ENCODE peak calls at places on chromosomes 5 and 9, in eight cellular contexts. L is fibroblast of mammary gland, Q is cardiac muscle cell, H is A549, K is mucosa of descending colon, G is heart right ventricle, B is H7, F is K562. W is an unnamed sample.

GRCh38 chr9:16653491-16654407 is 216.7 kb downstream of the BNC2 start:
- DNase-seq in G (peak), B (no peak), H (no peak), F (no peak), Q (peak), L (no peak), K (no peak), W (no peak)

GRCh38 chr5:149666212-149666852 is 63.8 kb upstream of the PPARGC1B start:
- DNase-seq in Q (no peak), B (no peak), H (no peak), L (peak), K (no peak), F (peak), G (no peak), W (peak)

GRCh38 chr9:15824310-15824709 is 271.5 kb downstream of the CCDC171 start:
- DNase-seq in L (peak), F (no peak), H (peak), K (no peak), G (no peak), Q (peak), B (peak), W (no peak)

GRCh38 chr9:16058131-16058549 is 505.3 kb downstream of the CCDC171 start:
- DNase-seq in Q (no peak), K (no peak), F (no peak), H (no peak), B (peak), L (peak), G (no peak), W (peak)

GRCh38 chr5:55223219-55223987 is 3.7 kb downstream of the MCIDAS start:
- DNase-seq in H (no peak), G (no peak), K (no peak), L (no peak), Q (peak), F (no peak), B (peak), W (no peak)

GRCh38 chr5:21685536-21685935 is 1167.6 kb downstream of the CDH12 start:
- DNase-seq in H (no peak), F (no peak), G (no peak), Q (no peak), B (no peak), K (no peak), L (peak), W (no peak)

GRCh38 chr5:170880084-170880483 is 18.3 kb downstream of the RANBP17 start:
- DNase-seq in Q (no peak), L (peak), K (no peak), F (no peak), H (no peak), G (no peak), B (no peak), W (no peak)

GRCh38 chr9:693460-694390 is 147.8 kb upstream of the DMRT1 start:
- DNase-seq in K (peak), L (peak), H (no peak), F (no peak), Q (no peak), B (no peak), G (peak), W (peak)

GRCh38 chr9:5430912-5431311 is 6.8 kb downstream of the PLGRKT start:
- DNase-seq in F (no peak), L (no peak), Q (no peak), H (no peak), B (no peak), G (no peak), K (no peak), W (no peak)

GRCh38 chr9:110303136-110303535 is 34.5 kb downstream of the TXNDC8 start:
- DNase-seq in Q (no peak), K (no peak), L (peak), H (no peak), F (no peak), G (no peak), B (no peak), W (peak)

GRCh38 chr5:10307206-10308148 is at the start of gene CMBL:
- DNase-seq in Q (peak), L (peak), B (peak), K (peak), F (peak), G (peak), H (peak), W (peak)

GRCh38 chr5:109239501-109239900 is 170.3 kb downstream of the PJA2 start:
- DNase-seq in Q (peak), G (no peak), F (no peak), B (no peak), L (no peak), H (no peak), K (no peak), W (peak)

GRCh38 chr5:172953776-172954189 is 5.4 kb upstream of the RPL26L1 start:
- DNase-seq in Q (no peak), H (peak), K (no peak), G (no peak), F (no peak), L (peak), B (peak), W (peak)

GRCh38 chr9:111064160-111064733 is 26.0 kb upstream of the LPAR1 start:
- DNase-seq in L (no peak), K (no peak), F (no peak), B (no peak), G (no peak), Q (no peak), H (no peak), W (no peak)

GRCh38 chr5:72662936-72663335 is 153.5 kb upstream of the TNPO1 start:
- DNase-seq in L (no peak), B (peak), F (no peak), G (no peak), H (no peak), Q (no peak), K (no peak), W (no peak)

GRCh38 chr5:10602031-10602806 is 38.3 kb downstream of the ANKRD33B start:
- DNase-seq in H (no peak), L (no peak), G (peak), F (peak), B (no peak), K (no peak), Q (no peak), W (no peak)

GRCh38 chr5:62578540-62578939 is at the start of gene LRRC70:
- DNase-seq in G (peak), F (no peak), B (no peak), L (peak), H (peak), K (no peak), Q (no peak), W (no peak)

GRCh38 chr5:124628721-124629596 is 117.5 kb downstream of the ZNF608 start:
- DNase-seq in Q (peak), B (no peak), L (peak), K (no peak), F (peak), H (peak), G (no peak), W (peak)

GRCh38 chr9:14515564-14516198 is 177.6 kb downstream of the ZDHHC21 start:
- DNase-seq in F (no peak), H (no peak), K (no peak), G (no peak), B (peak), Q (no peak), L (peak), W (no peak)

GRCh38 chr9:115263731-115264130 is 145.8 kb upstream of the TNC start:
- DNase-seq in Q (no peak), B (no peak), F (no peak), K (no peak), L (peak), H (no peak), G (no peak), W (peak)

GRCh38 chr9:98378206-98379193 is 123.1 kb upstream of the TBC1D2 start:
- DNase-seq in L (peak), Q (no peak), H (no peak), F (peak), G (no peak), K (no peak), B (no peak), W (no peak)

GRCh38 chr5:175517824-175518450 is 39.6 kb downstream of the SFXN1 start:
- DNase-seq in L (peak), K (no peak), B (no peak), Q (no peak), F (peak), G (no peak), H (no peak), W (no peak)

GRCh38 chr9:113677569-113677968 is 198.5 kb upstream of the ZNF618 start:
- DNase-seq in L (no peak), G (no peak), Q (no peak), F (no peak), B (no peak), H (no peak), K (no peak), W (no peak)

GRCh38 chr9:113687107-113687679 is 188.9 kb upstream of the ZNF618 start:
- DNase-seq in K (no peak), H (no peak), L (no peak), Q (no peak), F (no peak), B (no peak), G (no peak), W (no peak)

GRCh38 chr9:113678119-113678861 is 197.8 kb upstream of the ZNF618 start:
- DNase-seq in Q (no peak), G (no peak), K (peak), H (no peak), B (no peak), L (no peak), F (no peak), W (no peak)

GRCh38 chr9:113678874-113679273 is 197.2 kb upstream of the ZNF618 start:
- DNase-seq in H (no peak), B (no peak), G (no peak), L (no peak), K (no peak), Q (no peak), F (no peak), W (no peak)

GRCh38 chr9:113682297-113682771 is 193.8 kb upstream of the ZNF618 start:
- DNase-seq in F (peak), K (peak), Q (peak), L (peak), G (peak), H (peak), B (peak), W (peak)
- H3K4me3 ChIP-seq in F (no peak), K (no peak), Q (no peak), L (no peak), G (no peak), H (no peak), B (no peak), W (no peak)

DNA sequence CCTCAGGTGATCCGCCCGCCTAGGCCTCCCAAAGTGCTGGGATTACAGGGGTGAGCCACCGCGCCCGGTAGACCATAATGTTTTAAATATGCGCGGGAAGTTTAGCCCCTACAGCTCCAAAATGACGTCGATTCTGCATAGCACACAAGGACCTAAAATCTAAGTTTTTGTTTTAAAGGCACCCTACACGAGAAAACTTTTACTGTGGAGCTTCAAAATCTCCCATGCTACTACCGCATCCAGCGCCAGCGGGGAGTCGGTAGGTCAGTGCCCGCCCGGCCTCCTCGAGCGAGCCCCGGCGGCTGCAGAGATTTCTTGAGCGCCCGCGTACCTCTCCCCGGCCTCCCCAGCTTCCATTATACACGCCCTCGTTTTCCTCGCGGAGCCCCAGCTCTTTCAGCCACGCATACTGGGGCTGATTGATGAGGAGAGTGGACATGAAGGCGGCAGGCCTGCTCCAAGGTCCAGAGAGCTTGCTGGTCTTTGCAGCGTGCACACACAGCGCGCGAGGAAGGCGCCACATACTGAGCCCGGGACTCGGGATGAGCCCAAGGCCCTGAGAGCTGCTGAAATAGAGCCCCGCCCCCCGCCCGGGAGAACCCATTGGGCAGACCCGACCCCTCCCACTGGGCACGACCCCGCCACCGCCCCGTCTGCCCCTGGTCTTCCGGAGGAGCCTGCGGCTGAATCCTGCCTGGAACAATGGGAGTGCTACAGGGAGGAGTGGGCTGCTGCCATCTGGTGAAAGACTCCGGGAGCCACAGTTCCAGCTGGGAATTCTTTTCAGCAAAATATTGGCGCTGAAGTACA is at the start of gene ALDH7A1:
- DNase-seq in B (peak), F (peak), G (peak), Q (peak), H (peak), K (peak), L (peak), W (peak)
- H3K4me3 ChIP-seq in B (peak), F (no peak), G (peak), Q (peak), H (peak), K (peak), L (peak), W (peak)

DNA sequence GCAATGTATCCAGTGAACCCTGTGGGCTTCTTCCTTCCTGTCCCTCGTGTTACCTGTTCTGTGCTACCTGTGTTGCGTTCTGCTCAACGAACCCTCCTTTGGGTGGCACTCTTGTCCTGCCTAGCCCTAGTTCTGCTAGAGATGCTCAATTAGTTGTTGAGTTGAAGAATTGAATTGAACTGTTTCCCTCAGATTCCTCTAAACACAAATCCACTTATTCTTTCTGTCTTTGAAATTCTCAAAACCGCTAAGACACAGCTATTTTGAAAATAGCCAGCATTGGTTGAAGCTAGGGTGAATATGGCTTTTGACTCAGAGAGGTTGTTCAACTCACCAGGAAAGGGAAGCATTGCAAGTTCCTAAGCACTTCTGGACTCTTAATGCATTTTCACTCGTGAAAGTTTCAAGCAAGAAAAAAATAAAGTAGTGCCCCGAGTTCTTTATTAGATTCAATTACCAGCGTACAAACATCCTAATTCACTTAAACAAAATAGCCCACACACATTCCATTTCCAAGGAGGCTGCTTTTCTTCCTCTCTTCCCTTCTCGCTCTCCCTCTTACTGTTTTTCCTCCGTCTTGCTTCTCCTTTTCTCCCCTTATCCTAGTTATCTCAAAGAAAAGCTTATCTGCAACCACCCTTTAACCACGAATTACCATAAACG is 648 bp upstream of the ITGA1 start:
- DNase-seq in F (no peak), L (peak), Q (no peak), H (peak), G (no peak), B (peak), K (peak), W (no peak)
- H3K4me3 ChIP-seq in F (no peak), L (peak), Q (peak), H (peak), G (peak), B (peak), K (peak), W (peak)

GRCh38 chr9:7206221-7206758 is 448.5 kb downstream of the KDM4C start:
- DNase-seq in K (no peak), G (no peak), L (no peak), F (no peak), Q (no peak), H (no peak), B (no peak), W (no peak)

GRCh38 chr9:7209990-7210389 is 452.2 kb downstream of the KDM4C start:
- DNase-seq in K (no peak), G (no peak), H (no peak), L (no peak), B (no peak), F (no peak), Q (no peak), W (no peak)

GRCh38 chr9:7210854-7211637 is 453.3 kb downstream of the KDM4C start:
- DNase-seq in Q (peak), B (no peak), F (no peak), G (no peak), H (no peak), K (no peak), L (no peak), W (no peak)

GRCh38 chr9:7209051-7209450 is 451.3 kb downstream of the KDM4C start:
- DNase-seq in K (no peak), G (no peak), H (no peak), B (no peak), Q (no peak), F (no peak), L (no peak), W (no peak)

GRCh38 chr9:7205806-7206205 is 448.0 kb downstream of the KDM4C start:
- DNase-seq in H (no peak), F (no peak), B (no peak), L (no peak), Q (peak), K (no peak), G (no peak), W (no peak)
- H3K4me3 ChIP-seq in H (no peak), F (no peak), B (no peak), L (no peak), Q (no peak), K (no peak), G (no peak), W (no peak)

DNA sequence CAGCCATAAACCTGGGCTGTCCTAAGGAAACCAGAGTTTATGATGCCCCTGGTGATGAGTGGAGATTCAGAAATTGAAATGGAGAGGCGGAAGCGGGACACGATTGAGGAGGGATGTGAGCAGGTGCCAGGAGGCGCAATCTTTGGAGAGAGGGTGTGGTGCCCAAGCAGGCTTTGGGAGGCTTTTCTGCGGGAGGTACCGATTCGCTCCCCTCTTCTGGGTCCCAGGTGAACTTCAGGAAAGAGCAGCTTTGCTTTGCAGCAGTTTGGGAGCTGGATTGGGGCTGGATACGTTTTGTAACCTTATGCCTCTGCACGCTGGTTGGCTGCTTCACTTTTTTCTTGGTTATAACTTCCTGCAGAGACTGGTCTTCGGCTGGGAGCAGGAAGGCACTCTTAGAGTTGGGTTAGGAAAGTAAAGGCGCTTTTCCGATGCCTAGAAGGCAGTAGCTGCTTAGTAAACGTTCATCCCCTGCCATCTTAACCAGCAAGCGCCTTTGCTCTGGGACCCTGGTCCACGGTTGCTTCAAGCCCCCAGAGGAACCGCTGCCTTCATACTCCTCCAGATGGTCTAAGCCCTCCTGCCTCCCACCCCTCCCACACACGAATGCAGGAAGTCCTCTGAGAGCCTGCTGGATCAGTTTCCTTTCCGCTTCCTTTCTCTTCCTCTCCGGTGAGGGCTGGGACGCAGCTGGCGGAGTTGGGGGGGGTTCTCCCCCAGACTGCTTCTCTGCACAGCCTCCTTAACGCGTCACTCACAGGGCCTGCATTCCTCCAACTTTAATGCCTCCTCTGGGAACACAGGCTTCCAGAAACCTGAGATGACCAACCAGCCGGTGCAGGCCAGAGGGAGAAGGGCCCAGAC is 15.2 kb upstream of the NEK6 start:
- DNase-seq in B (peak), K (peak), L (peak), G (peak), H (no peak), Q (peak), F (no peak), W (no peak)
- H3K4me3 ChIP-seq in B (no peak), K (no peak), L (peak), G (peak), H (no peak), Q (no peak), F (no peak), W (peak)

DNA sequence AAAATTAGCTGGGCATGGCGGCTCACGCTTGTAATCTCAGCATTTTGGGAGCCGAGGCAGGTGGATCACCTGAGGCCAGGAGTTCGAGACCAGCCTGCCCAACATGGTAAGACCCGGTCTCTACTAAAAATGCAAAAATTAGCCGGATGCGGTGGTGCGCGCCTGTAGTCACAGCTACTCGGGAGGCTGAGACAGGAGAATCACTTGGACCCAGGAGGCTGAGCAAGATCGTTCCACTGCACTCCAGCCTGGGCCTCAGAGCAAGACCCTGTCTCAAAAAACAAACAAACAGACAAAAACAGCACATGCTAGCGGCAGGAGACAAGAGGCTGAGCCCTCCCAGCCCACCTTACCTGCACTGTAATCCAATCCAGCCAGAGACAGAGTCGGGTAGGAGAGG is 1.1 kb upstream of the DOLPP1 start:
- DNase-seq in Q (no peak), H (no peak), B (peak), L (no peak), F (no peak), G (no peak), K (peak), W (no peak)
- H3K4me3 ChIP-seq in Q (peak), H (peak), B (peak), L (no peak), F (peak), G (peak), K (no peak), W (no peak)

GRCh38 chr5:8869932-8870331 is 675.9 kb downstream of the SEMA5A start:
- DNase-seq in H (no peak), L (no peak), F (no peak), G (no peak), Q (no peak), K (no peak), B (no peak), W (no peak)

GRCh38 chr5:8865686-8866374 is 680.0 kb downstream of the SEMA5A start:
- DNase-seq in K (no peak), H (no peak), G (no peak), L (no peak), F (no peak), Q (no peak), B (no peak), W (no peak)

GRCh38 chr5:8861764-8862163 is 684.1 kb downstream of the SEMA5A start:
- DNase-seq in H (no peak), G (no peak), L (peak), B (no peak), Q (no peak), K (peak), F (no peak), W (peak)

GRCh38 chr5:8864053-8864452 is 681.8 kb downstream of the SEMA5A start:
- DNase-seq in F (no peak), K (peak), H (peak), G (no peak), B (peak), Q (peak), L (peak), W (no peak)
- H3K4me3 ChIP-seq in F (no peak), K (no peak), H (no peak), G (no peak), B (no peak), Q (no peak), L (no peak), W (no peak)

GRCh38 chr5:142388696-142389095 is 63.9 kb upstream of the SPRY4 start:
- DNase-seq in K (no peak), G (no peak), L (peak), Q (no peak), F (no peak), B (no peak), H (peak), W (no peak)
- H3K4me3 ChIP-seq in K (no peak), G (no peak), L (no peak), Q (no peak), F (no peak), B (no peak), H (no peak), W (no peak)

W was measured in foreskin fibroblast.